ENCODE peak calls at places on chromosomes 11 and 22, in seven cellular contexts. N is left ventricle myocardium inferior, K is fibroblast of villous mesenchyme, I is brain microvascular endothelial cell, S is NB4, W is A549, Z is natural killer cell. F is an unnamed sample.

GRCh38 chr22:23784215-23784732 is 2.5 kb upstream of the SMARCB1 start:
- DNase-seq in I (peak), W (no peak), K (no peak), Z (no peak), N (no peak), S (no peak), F (no peak)

GRCh38 chr11:128525411-128526243 is 61.7 kb downstream of the ETS1 start:
- DNase-seq in S (no peak), N (no peak), W (no peak), Z (no peak), K (peak), I (peak), F (no peak)

GRCh38 chr22:46546466-46547178 is 9.2 kb upstream of the CELSR1 start:
- DNase-seq in I (peak), W (no peak), N (peak), Z (no peak), S (no peak), K (peak), F (no peak)

GRCh38 chr11:67544591-67545242 is 21.5 kb upstream of the CABP2 start:
- DNase-seq in Z (no peak), I (no peak), S (no peak), W (no peak), N (no peak), K (peak), F (no peak)

GRCh38 chr11:85182437-85183109 is 444.6 kb downstream of the DLG2 start:
- DNase-seq in S (peak), K (no peak), N (no peak), W (peak), I (peak), Z (no peak), F (no peak)

GRCh38 chr11:134254433-134254832 is 1.1 kb downstream of the ACAD8 start:
- DNase-seq in W (no peak), Z (no peak), S (no peak), I (no peak), N (no peak), K (no peak), F (no peak)

GRCh38 chr11:613369-613968 is 2.3 kb downstream of the IRF7 start:
- DNase-seq in N (peak), S (peak), Z (peak), W (peak), K (peak), I (peak), F (peak)

GRCh38 chr22:21726650-21727049 is 8.9 kb downstream of the YPEL1 start:
- DNase-seq in I (no peak), W (peak), N (no peak), S (peak), K (peak), Z (peak), F (no peak)

GRCh38 chr11:17739945-17740338 is 5.4 kb downstream of the KCNC1 start:
- DNase-seq in W (no peak), K (no peak), S (no peak), N (no peak), I (no peak), Z (no peak), F (no peak)

GRCh38 chr11:43130616-43131015 is 181.2 kb upstream of the API5 start:
- DNase-seq in N (no peak), K (no peak), Z (no peak), I (no peak), S (peak), W (no peak), F (no peak)

GRCh38 chr11:100719809-100720221 is 32.7 kb downstream of the ARHGAP42 start:
- DNase-seq in S (no peak), N (no peak), K (peak), I (peak), W (peak), Z (no peak), F (no peak)

GRCh38 chr11:4862447-4863236 is 13.6 kb upstream of the OR51S1 start:
- DNase-seq in W (no peak), I (no peak), Z (no peak), S (no peak), N (no peak), K (no peak), F (no peak)

GRCh38 chr11:77100166-77101042 is 2.2 kb upstream of the OMP start:
- DNase-seq in I (no peak), K (no peak), N (peak), W (no peak), S (no peak), Z (no peak), F (no peak)

GRCh38 chr11:1830500-1831223 is 4.1 kb upstream of the SYT8 start:
- DNase-seq in N (no peak), K (peak), I (no peak), S (no peak), Z (no peak), W (no peak), F (no peak)

GRCh38 chr11:15911377-15912044 is 444.8 kb downstream of the SOX6 start:
- DNase-seq in I (no peak), K (peak), S (no peak), N (peak), Z (no peak), W (no peak), F (no peak)

GRCh38 chr11:85627332-85627997 is at the start of gene DLG2:
- DNase-seq in I (peak), K (peak), N (no peak), S (peak), W (no peak), Z (peak), F (no peak)

GRCh38 chr11:8941341-8942103 is 1.3 kb downstream of the ASCL3 start:
- DNase-seq in K (no peak), Z (no peak), S (no peak), N (no peak), I (no peak), W (no peak), F (no peak)

GRCh38 chr22:21936151-21936778 is 16.4 kb downstream of the PPM1F start:
- DNase-seq in W (no peak), N (no peak), Z (no peak), I (no peak), S (peak), K (no peak), F (no peak)

GRCh38 chr11:9753031-9753430 is 89.2 kb downstream of the SWAP70 start:
- DNase-seq in W (no peak), I (peak), N (no peak), Z (no peak), S (peak), K (peak), F (no peak)

GRCh38 chr11:127998421-127998820 is 588.9 kb downstream of the ETS1 start:
- DNase-seq in W (no peak), I (peak), K (no peak), N (no peak), S (no peak), Z (no peak), F (no peak)

GRCh38 chr22:25202290-25202921 is 2.7 kb downstream of the CRYBB3 start:
- DNase-seq in S (peak), N (peak), I (peak), W (peak), Z (peak), K (peak), F (peak)

GRCh38 chr11:126403039-126403438 is 47.6 kb downstream of the ST3GAL4 start:
- DNase-seq in Z (no peak), I (no peak), N (no peak), W (peak), S (no peak), K (no peak), F (no peak)

GRCh38 chr11:11798586-11799438 is 43.0 kb upstream of the USP47 start:
- DNase-seq in K (peak), W (peak), Z (peak), I (peak), N (peak), S (peak), F (peak)

GRCh38 chr22:37196539-37197450 is 8.7 kb upstream of the C1QTNF6 start:
- DNase-seq in K (peak), Z (no peak), W (peak), S (no peak), N (peak), I (no peak), F (no peak)

GRCh38 chr11:99534812-99535211 is 514.1 kb downstream of the CNTN5 start:
- DNase-seq in K (peak), W (no peak), Z (no peak), I (peak), S (no peak), N (no peak), F (no peak)

GRCh38 chr11:112459001-112459400 is 198.3 kb upstream of the PLET1 start:
- DNase-seq in K (peak), W (no peak), Z (no peak), S (no peak), N (no peak), I (no peak), F (no peak)

GRCh38 chr11:27075192-27075591 is 34.6 kb downstream of the BBOX1 start:
- DNase-seq in S (no peak), I (peak), Z (no peak), N (no peak), W (no peak), K (peak), F (no peak)

GRCh38 chr22:29202231-29203192 is 3.2 kb upstream of the EMID1 start:
- DNase-seq in W (peak), Z (peak), S (peak), N (peak), K (peak), I (peak), F (peak)
- TF ChIP-seq CTCF in W (peak), Z (no peak), S (peak), N (peak), K (peak), I (peak), F (no peak)

DNA sequence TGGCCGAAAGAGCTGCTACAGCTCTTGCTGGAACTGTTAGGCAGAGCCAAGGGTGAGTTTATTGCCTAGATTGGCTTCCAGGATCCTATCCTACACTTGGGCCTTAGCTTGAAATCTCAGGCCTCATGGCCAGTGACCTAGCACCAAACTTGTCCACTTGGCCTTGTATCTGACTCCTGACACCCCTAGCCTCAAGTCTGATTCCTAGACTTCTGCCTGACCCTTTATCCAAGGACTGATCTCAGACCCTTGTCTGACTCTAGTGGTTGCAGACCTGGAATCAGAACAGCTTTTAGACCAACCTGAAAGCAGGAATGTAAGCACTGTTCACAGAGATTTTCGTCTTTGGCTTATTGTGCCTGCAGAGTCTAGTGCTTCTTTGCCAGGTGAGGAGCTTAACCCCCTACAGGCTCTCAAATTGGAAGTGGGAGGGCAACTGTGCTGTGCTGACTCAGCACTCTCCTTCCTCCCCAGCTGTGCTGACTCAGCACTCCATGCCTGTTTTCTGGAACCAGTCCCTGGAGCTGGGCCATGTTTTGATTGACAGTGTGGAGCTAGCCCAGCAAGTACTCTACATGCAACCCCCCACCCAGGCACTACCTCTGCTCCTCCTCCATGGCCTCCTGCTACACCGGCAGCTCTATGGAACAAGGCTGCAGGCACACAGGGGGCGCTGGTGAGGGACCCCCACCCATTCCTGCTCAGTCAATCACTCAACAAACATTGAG is 35.1 kb downstream of the RRP8 start:
- DNase-seq in Z (no peak), S (peak), W (no peak), N (peak), I (peak), K (peak), F (no peak)
- TF ChIP-seq CTCF in Z (no peak), S (no peak), W (no peak), N (no peak), I (peak), K (no peak), F (no peak)

GRCh38 chr11:70761094-70761905 is 363.0 kb downstream of the CTTN start:
- DNase-seq in S (peak), W (no peak), I (no peak), K (no peak), N (no peak), Z (no peak), F (no peak)
- TF ChIP-seq CTCF in S (peak), W (no peak), I (no peak), K (no peak), N (no peak), Z (no peak), F (no peak)

GRCh38 chr11:96122601-96123044 is 198.7 kb upstream of the MTMR2 start:
- DNase-seq in I (no peak), N (no peak), W (no peak), S (no peak), K (peak), Z (no peak), F (no peak)
- TF ChIP-seq CTCF in I (no peak), N (no peak), W (no peak), S (no peak), K (no peak), Z (no peak), F (no peak)

GRCh38 chr11:119785131-119785530 is 56.1 kb upstream of the NECTIN1 start:
- DNase-seq in K (no peak), S (no peak), I (no peak), W (no peak), Z (no peak), N (no peak), F (no peak)
- TF ChIP-seq CTCF in K (no peak), S (no peak), I (no peak), W (no peak), Z (no peak), N (no peak), F (no peak)

GRCh38 chr11:130509942-130510341 is 61.5 kb downstream of the ADAMTS15 start:
- DNase-seq in K (no peak), W (no peak), N (no peak), S (no peak), Z (no peak), I (no peak), F (no peak)
- TF ChIP-seq CTCF in K (no peak), W (no peak), N (no peak), S (no peak), Z (no peak), I (peak), F (no peak)

GRCh38 chr11:61578819-61579218 is 2.1 kb downstream of the SYT7 start:
- DNase-seq in W (no peak), Z (no peak), S (no peak), N (no peak), K (no peak), I (no peak), F (no peak)

GRCh38 chr11:61581931-61582330 is 1.1 kb upstream of the SYT7 start:
- DNase-seq in S (no peak), Z (no peak), N (no peak), W (no peak), K (no peak), I (no peak), F (no peak)

GRCh38 chr11:61579398-61580291 is 1.2 kb downstream of the SYT7 start:
- DNase-seq in N (no peak), S (peak), Z (no peak), I (no peak), K (no peak), W (no peak), F (no peak)

GRCh38 chr11:61580292-61580888 is 486 bp downstream of the SYT7 start:
- DNase-seq in I (no peak), Z (no peak), W (peak), S (no peak), N (no peak), K (no peak), F (no peak)

DNA sequence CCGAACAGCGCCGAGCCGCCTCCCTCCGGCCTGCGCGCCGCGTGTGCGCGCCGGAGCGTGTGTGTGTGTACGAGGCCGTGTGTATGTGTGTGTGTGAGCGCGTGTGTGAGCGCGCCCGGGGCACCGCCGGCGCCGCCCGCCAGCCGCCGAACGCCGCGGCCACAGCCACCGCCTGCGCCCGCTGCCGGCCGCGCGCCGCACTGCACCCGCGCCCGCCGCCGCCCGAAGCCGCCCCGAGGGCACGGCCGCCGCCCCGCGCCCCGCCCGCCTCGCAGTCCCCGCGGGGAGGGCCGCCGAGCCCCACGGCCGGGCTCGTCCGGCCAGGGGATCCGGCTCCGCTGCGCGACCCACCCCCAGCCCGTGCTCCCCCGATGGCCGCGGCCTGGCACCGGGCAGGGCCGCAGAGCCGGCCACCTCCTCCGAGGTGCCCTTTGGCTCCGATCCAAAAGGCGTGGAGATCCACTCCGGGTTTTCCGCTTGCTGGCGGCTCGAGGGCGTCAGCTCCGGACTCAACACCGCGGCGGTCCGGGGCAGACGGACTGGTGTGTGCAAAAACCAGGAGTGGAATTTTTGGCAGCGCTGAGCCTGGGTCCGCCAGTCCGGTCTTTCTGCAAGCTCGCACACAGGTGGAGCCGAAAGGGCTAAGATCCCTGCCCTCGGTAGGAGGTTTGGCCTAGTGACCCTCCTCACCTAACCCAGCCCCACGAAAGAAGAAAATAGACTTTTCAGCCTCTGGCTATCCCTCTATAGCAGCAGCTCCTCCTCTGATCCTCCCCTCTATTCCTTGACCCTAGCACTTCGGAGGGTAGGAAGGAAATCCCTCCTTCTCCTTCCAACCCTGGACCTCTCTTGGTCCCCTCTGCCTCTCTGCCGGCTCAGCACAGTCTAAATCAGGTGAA is at the start of gene SYT7:
- DNase-seq in N (peak), I (peak), K (peak), Z (peak), S (peak), W (peak), F (peak)
- TF ChIP-seq CTCF in N (peak), I (peak), K (peak), Z (peak), S (no peak), W (peak), F (no peak)

GRCh38 chr11:45889555-45889954 is 4.1 kb downstream of the MAPK8IP1 start:
- DNase-seq in N (no peak), K (no peak), I (no peak), S (no peak), W (no peak), Z (no peak), F (no peak)

GRCh38 chr11:45889966-45890365 is 4.5 kb downstream of the MAPK8IP1 start:
- DNase-seq in Z (no peak), N (no peak), I (no peak), S (no peak), W (no peak), K (no peak), F (no peak)

GRCh38 chr11:45887587-45887986 is 2.1 kb downstream of the MAPK8IP1 start:
- DNase-seq in Z (no peak), K (no peak), I (no peak), W (no peak), S (no peak), N (no peak), F (no peak)

GRCh38 chr11:45892856-45893255 is 7.4 kb downstream of the MAPK8IP1 start:
- DNase-seq in N (no peak), K (no peak), Z (no peak), W (no peak), S (no peak), I (no peak), F (no peak)

GRCh38 chr11:45890886-45891550 is 5.6 kb downstream of the MAPK8IP1 start:
- DNase-seq in Z (no peak), K (no peak), N (no peak), W (no peak), S (no peak), I (no peak), F (no peak)
- TF ChIP-seq CTCF in Z (no peak), K (no peak), N (no peak), W (no peak), S (no peak), I (no peak), F (no peak)

F was measured in CD4-positive, alpha-beta T cell.